ENCODE peak calls at places on chromosome 12, in eight cellular contexts. Z, S, U, V, L, F, O and D are unnamed samples.
A peak's percentile ranks its signal among the peaks of the same experiment; 100 is the strongest.

GRCh38 chr12:96751626-96752025 is 155.4 kb upstream of the NEDD1 start:
- DNase-seq in F (no peak), S (no peak), Z (no peak), U (no peak), O (no peak), L (no peak), V (no peak), D (no peak)

GRCh38 chr12:105462841-105463240 is 132.3 kb downstream of the C12orf75 start:
- DNase-seq in O (no peak), L (no peak), F (no peak), U (no peak), V (no peak), Z (no peak), S (no peak), D (no peak)

GRCh38 chr12:63420206-63420644 is 248.1 kb downstream of the DPY19L2 start:
- DNase-seq in L (peak; percentile 97), U (peak; percentile 18), V (no peak), S (peak; percentile 92), F (no peak), O (no peak), Z (no peak), D (peak; percentile 61)

GRCh38 chr12:105822131-105823103 is 316.3 kb downstream of the NUAK1 start:
- DNase-seq in S (no peak), L (no peak), V (no peak), Z (no peak), U (no peak), O (no peak), F (no peak), D (no peak)

GRCh38 chr12:87991483-87991882 is 37.7 kb downstream of the C12orf50 start:
- DNase-seq in V (no peak), O (no peak), S (no peak), Z (no peak), U (no peak), L (no peak), F (no peak), D (no peak)

GRCh38 chr12:91565246-91565645 is 382.6 kb upstream of the DCN start:
- DNase-seq in Z (no peak), S (no peak), O (no peak), V (no peak), L (no peak), U (no peak), F (no peak), D (no peak)

GRCh38 chr12:126286203-126286602 is 1221.0 kb downstream of the AACS start:
- DNase-seq in S (no peak), V (no peak), U (no peak), F (no peak), O (no peak), Z (no peak), L (no peak), D (no peak)

GRCh38 chr12:2266666-2267623 is 214.2 kb downstream of the CACNA1C start:
- DNase-seq in U (no peak), V (no peak), L (peak; percentile 35), Z (no peak), O (no peak), S (no peak), F (no peak), D (no peak)

GRCh38 chr12:62601765-62602444 is 135.3 kb downstream of the MON2 start:
- DNase-seq in S (no peak), L (no peak), O (no peak), U (no peak), Z (no peak), F (no peak), V (no peak), D (no peak)

GRCh38 chr12:111056618-111057521 is 136.5 kb upstream of the MYL2 start:
- DNase-seq in F (no peak), S (no peak), V (no peak), O (no peak), Z (no peak), U (peak; percentile 62), L (peak; percentile 64), D (no peak)
- H3K4me3 ChIP-seq in F (no peak overlapping the region), S (no peak overlapping the region), V (no peak overlapping the region), O (no peak overlapping the region), Z (no peak overlapping the region), U (no peak overlapping the region), L (no peak overlapping the region), D (no peak overlapping the region)

GRCh38 chr12:68236421-68237059 is 10.9 kb upstream of the IL26 start:
- DNase-seq in V (no peak), S (no peak), O (no peak), F (no peak), U (peak; percentile 29), L (no peak), Z (no peak), D (no peak)
- TF ChIP-seq CTCF in V (no peak), S (no peak), O (no peak), F (no peak), U (no peak), L (no peak), Z (peak; percentile 4), D (no peak)

DNA sequence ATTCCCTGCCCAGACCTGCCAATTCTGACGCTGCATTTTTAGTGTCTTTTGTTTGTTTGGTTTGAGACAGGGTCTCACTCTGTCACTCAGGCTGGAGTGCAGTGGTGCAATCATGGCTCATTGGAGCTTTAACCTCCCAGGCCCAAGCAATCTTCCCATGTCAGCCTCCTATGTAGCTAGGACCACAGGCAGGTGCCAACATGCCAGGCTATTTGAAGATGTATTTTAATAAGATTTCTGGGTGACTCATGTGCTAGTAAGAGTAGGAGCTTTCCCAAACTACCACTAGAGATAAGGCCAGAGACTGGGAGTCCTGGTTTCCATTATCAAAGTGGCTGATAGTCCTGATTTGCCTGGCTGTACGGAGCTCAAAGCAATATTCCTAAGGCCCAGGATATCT is 693.3 kb downstream of the MED13L start:
- DNase-seq in U (no peak), Z (no peak), O (no peak), V (no peak), S (no peak), L (no peak), F (no peak), D (no peak)
- H3K4me1 ChIP-seq in U (no peaks in the 10 kb centered on the region), Z (no peaks in the 10 kb centered on the region), O (no peaks in the 10 kb centered on the region), V (no peaks in the 10 kb centered on the region), S (no peaks in the 10 kb centered on the region), L (no peaks in the 10 kb centered on the region), F (no peaks in the 10 kb centered on the region), D (no peaks in the 10 kb centered on the region)

DNA sequence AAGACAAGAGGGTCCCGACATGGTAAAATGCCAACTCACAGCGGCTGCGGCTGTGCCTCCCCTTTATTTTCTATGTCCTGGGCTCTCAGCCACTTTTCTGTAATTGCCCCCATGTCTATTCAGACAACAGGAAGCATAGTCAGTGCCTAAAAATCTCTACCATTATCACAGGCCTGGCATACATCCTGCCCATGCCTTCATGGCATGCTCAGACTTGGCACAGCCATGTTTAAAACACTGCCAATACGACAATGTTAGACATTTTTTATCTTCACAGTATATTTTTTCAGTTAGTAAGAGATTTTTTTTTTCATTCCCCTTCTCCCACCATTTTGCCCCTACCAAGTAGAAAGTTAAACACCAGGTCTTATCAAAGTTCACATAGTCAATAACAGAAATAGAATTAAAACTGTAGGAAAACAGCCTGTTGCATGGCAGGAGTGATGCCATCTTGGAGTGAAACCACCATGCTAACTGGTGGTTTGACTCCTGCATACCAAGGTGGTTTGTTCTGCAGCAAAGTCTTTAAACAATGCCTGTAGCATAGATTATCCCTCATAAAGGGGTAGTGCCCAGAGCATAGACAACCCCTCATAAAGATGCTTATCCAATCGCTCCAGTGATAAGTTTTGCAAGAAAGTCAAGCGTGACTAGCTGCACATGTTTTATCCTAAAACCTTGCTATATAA is 18.9 kb upstream of the CERS5 start:
- DNase-seq in Z (no peak), L (no peak), U (no peak), V (no peak), S (no peak), F (no peak), O (no peak), D (no peak)
- H3K4me3 ChIP-seq in Z (no peak overlapping the region), L (no peak overlapping the region), U (no peak overlapping the region), V (no peak overlapping the region), S (no peak overlapping the region), F (no peak overlapping the region), O (no peak overlapping the region), D (no peak overlapping the region)

GRCh38 chr12:53062011-53062961 is 12.4 kb downstream of the TNS2 start:
- DNase-seq in O (no peak), U (no peak), Z (peak; percentile 58), L (peak; percentile 35), F (peak; percentile 25), S (no peak), V (no peak), D (no peak)
- TF ChIP-seq CTCF in O (no peak), U (no peak), Z (no peak), L (no peak), F (no peak), S (no peak), V (no peak), D (no peak)

GRCh38 chr12:124294686-124295315 is at the start of gene RFLNA:
- DNase-seq in S (peak; percentile 83), F (no peak), U (no peak), O (no peak), V (no peak), Z (peak; percentile 60), L (peak; percentile 84), D (no peak)
- H3K4me1 ChIP-seq in S (peaks cover 33% of the 10 kb centered on the region), F (no peaks in the 10 kb centered on the region), U (peaks cover 35% of the 10 kb centered on the region), O (no peaks in the 10 kb centered on the region), V (peaks cover 19% of the 10 kb centered on the region), Z (peaks cover 17% of the 10 kb centered on the region), L (no peaks in the 10 kb centered on the region), D (peaks cover 13% of the 10 kb centered on the region)

GRCh38 chr12:6074394-6074793 is 50.1 kb downstream of the VWF start:
- DNase-seq in F (no peak), V (no peak), S (no peak), U (no peak), L (no peak), Z (no peak), O (no peak), D (no peak)

GRCh38 chr12:6076340-6076739 is 48.1 kb downstream of the VWF start:
- DNase-seq in V (no peak), S (no peak), Z (no peak), L (no peak), U (no peak), F (no peak), O (no peak), D (no peak)

GRCh38 chr12:6073426-6073825 is 51.0 kb downstream of the VWF start:
- DNase-seq in U (no peak), L (no peak), O (no peak), Z (no peak), S (no peak), V (no peak), F (no peak), D (no peak)

GRCh38 chr12:6076776-6077700 is 47.4 kb downstream of the VWF start:
- DNase-seq in Z (no peak), V (no peak), S (no peak), O (no peak), F (no peak), L (no peak), U (no peak), D (no peak)

GRCh38 chr12:6074979-6075585 is 49.4 kb downstream of the VWF start:
- DNase-seq in V (no peak), U (peak; percentile 17), Z (no peak), L (peak; percentile 67), O (peak; percentile 42), F (no peak), S (peak; percentile 51), D (no peak)
- H3K4me3 ChIP-seq in V (peak overlapping the region; percentile 34), U (peak overlapping the region; percentile 40), Z (peak overlapping the region; percentile 22), L (no peak overlapping the region), O (no peak overlapping the region), F (peak overlapping the region; percentile 12), S (no peak overlapping the region), D (no peak overlapping the region)